ENCODE peak calls at places on chromosomes 3 and 15, in five cellular contexts. C is stimulated activated CD4-positive, alpha-beta T cell treated with anti-CD3 and anti-CD28 coated beads, Interleukin-4, amount 100 ng/mL, for 24 hours; F is activated CD8-positive, alpha-beta memory T cell treated with anti-CD3 and anti-CD28 coated beads, Interleukin-2, amount 50 U/mL, for 4 hours; V is GM03348; R is OCI-M1. J is an unnamed sample.
A peak's percentile ranks its signal among the peaks of the same experiment; 100 is the strongest.

GRCh38 chr3:195046441-195046840 is 224.5 kb downstream of the XXYLT1 start:
- DNase-seq in C (no peak), F (no peak), V (no peak), R (no peak), J (no peak)

GRCh38 chr3:170228093-170228766 is 6.0 kb downstream of the PRKCI start:
- DNase-seq in C (no peak), F (no peak), V (peak; percentile 33), R (no peak), J (no peak)

GRCh38 chr15:95280711-95281110 is 1049.3 kb downstream of the MCTP2 start:
- DNase-seq in C (no peak), F (no peak), V (no peak), R (no peak), J (no peak)

GRCh38 chr15:41653760-41654159 is 6.4 kb upstream of the MGA start:
- DNase-seq in C (no peak), F (no peak), V (no peak), R (no peak), J (no peak)

GRCh38 chr3:150362515-150363302 is 45.4 kb upstream of the TSC22D2 start:
- DNase-seq in C (no peak), F (no peak), V (no peak), R (no peak), J (no peak)

GRCh38 chr3:133512416-133513089 is 60.9 kb upstream of the CDV3 start:
- DNase-seq in C (no peak), F (no peak), V (no peak), R (no peak), J (no peak)

GRCh38 chr3:158718490-158719170 is 13.6 kb downstream of the RARRES1 start:
- DNase-seq in C (no peak), F (no peak), V (peak; percentile 57), R (no peak), J (peak; percentile 96)

GRCh38 chr3:61354604-61355003 is 103.4 kb upstream of the FHIT start:
- DNase-seq in C (no peak), F (no peak), V (no peak), R (no peak), J (no peak)

GRCh38 chr15:90040618-90041017 is 39.5 kb downstream of the ZNF710 start:
- DNase-seq in C (no peak), F (no peak), V (no peak), R (peak; percentile 79), J (no peak)

GRCh38 chr3:47024932-47025331 is 45.5 kb downstream of the NBEAL2 start:
- DNase-seq in C (no peak), F (no peak), V (peak; percentile 27), R (no peak), J (no peak)

GRCh38 chr15:31216210-31216911 is 110.3 kb upstream of the KLF13 start:
- DNase-seq in C (peak; percentile 42), F (peak; percentile 31), V (peak; percentile 66), R (peak; percentile 86), J (no peak)

GRCh38 chr3:168870892-168871291 is 775.2 kb upstream of the GOLIM4 start:
- DNase-seq in C (no peak), F (no peak), V (no peak), R (no peak), J (no peak)

GRCh38 chr15:81071130-81071529 is 62.9 kb upstream of the CFAP161 start:
- DNase-seq in C (no peak), F (no peak), V (peak; percentile 22), R (no peak), J (no peak)

GRCh38 chr3:32410367-32411246 is 19.0 kb downstream of the CMTM7 start:
- DNase-seq in C (no peak), F (no peak), V (no peak), R (no peak), J (no peak)

GRCh38 chr3:138513073-138513843 is 78.8 kb downstream of the ESYT3 start:
- DNase-seq in C (no peak), F (no peak), V (no peak), R (no peak), J (no peak)

GRCh38 chr3:38151667-38152265 is 13.3 kb downstream of the MYD88 start:
- DNase-seq in C (no peak), F (no peak), V (no peak), R (peak; percentile 37), J (no peak)

GRCh38 chr15:68023307-68024101 is 30.6 kb upstream of the PIAS1 start:
- DNase-seq in C (no peak), F (no peak), V (no peak), R (no peak), J (no peak)

GRCh38 chr15:65189102-65189740 is 4.1 kb upstream of the CLPX start:
- DNase-seq in C (peak; percentile 16), F (no peak), V (peak; percentile 81), R (peak; percentile 77), J (no peak)

GRCh38 chr15:64979252-64979710 is 10.4 kb downstream of the SPG21 start:
- DNase-seq in C (no peak), F (no peak), V (no peak), R (no peak), J (no peak)

GRCh38 chr3:139302084-139302800 is 41.6 kb upstream of the MRPS22 start:
- DNase-seq in C (no peak), F (no peak), V (peak; percentile 94), R (peak; percentile 45), J (peak; percentile 100)